ENCODE peak calls at places on chromosomes 6 and 20, in eight cellular contexts. One of them, this sample, is unnamed.

GRCh38 chr6:159758031-159759001 is 3.5 kb upstream of the ACAT2 start:
- DNase-seq in mesendoderm: peak
- DNase-seq in hepatocyte: peak
- DNase-seq in activated naive CD4-positive, alpha-beta T cell treated with anti-CD3 and anti-CD28 coated beads, Interleukin-2, amount 10 ng/mL, durations not matched to agents 7 days and 5 days: no peak
- DNase-seq in NCI-H1694: no peak
- DNase-seq in fibroblast of mammary gland: peak
- DNase-seq in ovary: no peak
- DNase-seq in HT1080: peak
- DNase-seq in this sample: no peak

GRCh38 chr6:26205625-26206574 is 118.7 kb downstream of the HFE start:
- DNase-seq in hepatocyte: no peak
- DNase-seq in activated naive CD4-positive, alpha-beta T cell treated with anti-CD3 and anti-CD28 coated beads, Interleukin-2, amount 10 ng/mL, durations not matched to agents 7 days and 5 days: peak
- DNase-seq in NCI-H1694: no peak
- DNase-seq in HT1080: peak
- DNase-seq in fibroblast of mammary gland: peak
- DNase-seq in mesendoderm: peak
- DNase-seq in ovary: no peak
- DNase-seq in this sample: peak

GRCh38 chr6:113630365-113630737 is 226.8 kb upstream of the MARCKS start:
- DNase-seq in hepatocyte: no peak
- DNase-seq in ovary: no peak
- DNase-seq in HT1080: no peak
- DNase-seq in mesendoderm: no peak
- DNase-seq in fibroblast of mammary gland: peak
- DNase-seq in activated naive CD4-positive, alpha-beta T cell treated with anti-CD3 and anti-CD28 coated beads, Interleukin-2, amount 10 ng/mL, durations not matched to agents 7 days and 5 days: no peak
- DNase-seq in NCI-H1694: no peak
- DNase-seq in this sample: no peak

GRCh38 chr20:56515657-56516381 is 8.7 kb upstream of the FAM209A start:
- DNase-seq in ovary: no peak
- DNase-seq in fibroblast of mammary gland: peak
- DNase-seq in HT1080: no peak
- DNase-seq in hepatocyte: no peak
- DNase-seq in mesendoderm: no peak
- DNase-seq in NCI-H1694: no peak
- DNase-seq in activated naive CD4-positive, alpha-beta T cell treated with anti-CD3 and anti-CD28 coated beads, Interleukin-2, amount 10 ng/mL, durations not matched to agents 7 days and 5 days: no peak
- DNase-seq in this sample: no peak

GRCh38 chr20:50219520-50220086 is 29.0 kb downstream of the CEBPB start:
- DNase-seq in mesendoderm: no peak
- DNase-seq in ovary: no peak
- DNase-seq in NCI-H1694: no peak
- DNase-seq in hepatocyte: no peak
- DNase-seq in fibroblast of mammary gland: no peak
- DNase-seq in activated naive CD4-positive, alpha-beta T cell treated with anti-CD3 and anti-CD28 coated beads, Interleukin-2, amount 10 ng/mL, durations not matched to agents 7 days and 5 days: no peak
- DNase-seq in HT1080: no peak
- DNase-seq in this sample: no peak

GRCh38 chr6:166032366-166033171 is 135.1 kb downstream of the TBXT start:
- DNase-seq in NCI-H1694: no peak
- DNase-seq in mesendoderm: peak
- DNase-seq in ovary: no peak
- DNase-seq in fibroblast of mammary gland: peak
- DNase-seq in HT1080: peak
- DNase-seq in hepatocyte: peak
- DNase-seq in activated naive CD4-positive, alpha-beta T cell treated with anti-CD3 and anti-CD28 coated beads, Interleukin-2, amount 10 ng/mL, durations not matched to agents 7 days and 5 days: no peak
- DNase-seq in this sample: no peak

GRCh38 chr20:13723015-13723414 is 61.7 kb downstream of the ESF1 start:
- DNase-seq in fibroblast of mammary gland: peak
- DNase-seq in activated naive CD4-positive, alpha-beta T cell treated with anti-CD3 and anti-CD28 coated beads, Interleukin-2, amount 10 ng/mL, durations not matched to agents 7 days and 5 days: no peak
- DNase-seq in NCI-H1694: no peak
- DNase-seq in HT1080: no peak
- DNase-seq in mesendoderm: no peak
- DNase-seq in hepatocyte: no peak
- DNase-seq in ovary: no peak
- DNase-seq in this sample: no peak

GRCh38 chr20:53866787-53867740 is 203.3 kb downstream of the BCAS1 start:
- DNase-seq in NCI-H1694: no peak
- DNase-seq in mesendoderm: peak
- DNase-seq in HT1080: no peak
- DNase-seq in hepatocyte: no peak
- DNase-seq in ovary: no peak
- DNase-seq in fibroblast of mammary gland: no peak
- DNase-seq in activated naive CD4-positive, alpha-beta T cell treated with anti-CD3 and anti-CD28 coated beads, Interleukin-2, amount 10 ng/mL, durations not matched to agents 7 days and 5 days: no peak
- DNase-seq in this sample: no peak

GRCh38 chr6:52390361-52390727 is 28.4 kb downstream of the PAQR8 start:
- DNase-seq in fibroblast of mammary gland: peak
- DNase-seq in hepatocyte: peak
- DNase-seq in activated naive CD4-positive, alpha-beta T cell treated with anti-CD3 and anti-CD28 coated beads, Interleukin-2, amount 10 ng/mL, durations not matched to agents 7 days and 5 days: peak
- DNase-seq in HT1080: peak
- DNase-seq in ovary: no peak
- DNase-seq in NCI-H1694: no peak
- DNase-seq in mesendoderm: no peak
- DNase-seq in this sample: peak

GRCh38 chr6:53829698-53830221 is 35.0 kb downstream of the LRRC1 start:
- DNase-seq in NCI-H1694: no peak
- DNase-seq in activated naive CD4-positive, alpha-beta T cell treated with anti-CD3 and anti-CD28 coated beads, Interleukin-2, amount 10 ng/mL, durations not matched to agents 7 days and 5 days: no peak
- DNase-seq in HT1080: no peak
- DNase-seq in fibroblast of mammary gland: no peak
- DNase-seq in mesendoderm: peak
- DNase-seq in hepatocyte: peak
- DNase-seq in ovary: no peak
- DNase-seq in this sample: no peak

GRCh38 chr6:104956663-104957294 is at the start of gene LIN28B:
- DNase-seq in mesendoderm: peak
- DNase-seq in fibroblast of mammary gland: no peak
- DNase-seq in NCI-H1694: no peak
- DNase-seq in hepatocyte: no peak
- DNase-seq in ovary: no peak
- DNase-seq in HT1080: peak
- DNase-seq in activated naive CD4-positive, alpha-beta T cell treated with anti-CD3 and anti-CD28 coated beads, Interleukin-2, amount 10 ng/mL, durations not matched to agents 7 days and 5 days: no peak
- DNase-seq in this sample: no peak

GRCh38 chr6:43302126-43302525 is 4.1 kb downstream of the SLC22A7 start:
- DNase-seq in fibroblast of mammary gland: no peak
- DNase-seq in mesendoderm: no peak
- DNase-seq in NCI-H1694: no peak
- DNase-seq in ovary: no peak
- DNase-seq in hepatocyte: no peak
- DNase-seq in activated naive CD4-positive, alpha-beta T cell treated with anti-CD3 and anti-CD28 coated beads, Interleukin-2, amount 10 ng/mL, durations not matched to agents 7 days and 5 days: no peak
- DNase-seq in HT1080: no peak
- DNase-seq in this sample: no peak

GRCh38 chr6:151916680-151917164 is 109.2 kb downstream of the ESR1 start:
- DNase-seq in HT1080: peak
- DNase-seq in fibroblast of mammary gland: peak
- DNase-seq in ovary: no peak
- DNase-seq in activated naive CD4-positive, alpha-beta T cell treated with anti-CD3 and anti-CD28 coated beads, Interleukin-2, amount 10 ng/mL, durations not matched to agents 7 days and 5 days: no peak
- DNase-seq in mesendoderm: no peak
- DNase-seq in hepatocyte: no peak
- DNase-seq in NCI-H1694: no peak
- DNase-seq in this sample: no peak

GRCh38 chr6:149150999-149151398 is 166.5 kb upstream of the TAB2 start:
- DNase-seq in mesendoderm: no peak
- DNase-seq in NCI-H1694: no peak
- DNase-seq in fibroblast of mammary gland: no peak
- DNase-seq in activated naive CD4-positive, alpha-beta T cell treated with anti-CD3 and anti-CD28 coated beads, Interleukin-2, amount 10 ng/mL, durations not matched to agents 7 days and 5 days: no peak
- DNase-seq in hepatocyte: no peak
- DNase-seq in HT1080: no peak
- DNase-seq in ovary: no peak
- DNase-seq in this sample: peak

GRCh38 chr6:25024821-25025220 is 89.1 kb upstream of the RIPOR2 start:
- DNase-seq in ovary: no peak
- DNase-seq in NCI-H1694: no peak
- DNase-seq in HT1080: no peak
- DNase-seq in fibroblast of mammary gland: no peak
- DNase-seq in activated naive CD4-positive, alpha-beta T cell treated with anti-CD3 and anti-CD28 coated beads, Interleukin-2, amount 10 ng/mL, durations not matched to agents 7 days and 5 days: no peak
- DNase-seq in hepatocyte: no peak
- DNase-seq in mesendoderm: no peak
- DNase-seq in this sample: no peak

GRCh38 chr6:22913612-22914011 is 344.2 kb downstream of the HDGFL1 start:
- DNase-seq in fibroblast of mammary gland: no peak
- DNase-seq in activated naive CD4-positive, alpha-beta T cell treated with anti-CD3 and anti-CD28 coated beads, Interleukin-2, amount 10 ng/mL, durations not matched to agents 7 days and 5 days: no peak
- DNase-seq in NCI-H1694: no peak
- DNase-seq in ovary: no peak
- DNase-seq in mesendoderm: no peak
- DNase-seq in HT1080: no peak
- DNase-seq in hepatocyte: no peak
- DNase-seq in this sample: no peak

GRCh38 chr6:167093922-167094432 is 28.9 kb upstream of the CCR6 start:
- DNase-seq in hepatocyte: no peak
- DNase-seq in ovary: no peak
- DNase-seq in fibroblast of mammary gland: no peak
- DNase-seq in HT1080: no peak
- DNase-seq in activated naive CD4-positive, alpha-beta T cell treated with anti-CD3 and anti-CD28 coated beads, Interleukin-2, amount 10 ng/mL, durations not matched to agents 7 days and 5 days: peak
- DNase-seq in NCI-H1694: no peak
- DNase-seq in mesendoderm: no peak
- DNase-seq in this sample: peak

GRCh38 chr6:157116420-157116819 is 206.9 kb downstream of the TMEM242 start:
- DNase-seq in activated naive CD4-positive, alpha-beta T cell treated with anti-CD3 and anti-CD28 coated beads, Interleukin-2, amount 10 ng/mL, durations not matched to agents 7 days and 5 days: no peak
- DNase-seq in NCI-H1694: no peak
- DNase-seq in fibroblast of mammary gland: no peak
- DNase-seq in ovary: no peak
- DNase-seq in mesendoderm: peak
- DNase-seq in hepatocyte: no peak
- DNase-seq in HT1080: no peak
- DNase-seq in this sample: no peak

GRCh38 chr6:32517654-32518445 is 12.2 kb downstream of the HLA-DRB5 start:
- DNase-seq in mesendoderm: no peak
- DNase-seq in NCI-H1694: no peak
- DNase-seq in HT1080: no peak
- DNase-seq in hepatocyte: no peak
- DNase-seq in activated naive CD4-positive, alpha-beta T cell treated with anti-CD3 and anti-CD28 coated beads, Interleukin-2, amount 10 ng/mL, durations not matched to agents 7 days and 5 days: no peak
- DNase-seq in fibroblast of mammary gland: no peak
- DNase-seq in ovary: no peak
- DNase-seq in this sample: no peak

GRCh38 chr20:15889073-15889923 is 684.0 kb downstream of the KIF16B start:
- DNase-seq in NCI-H1694: peak
- DNase-seq in mesendoderm: peak
- DNase-seq in HT1080: no peak
- DNase-seq in activated naive CD4-positive, alpha-beta T cell treated with anti-CD3 and anti-CD28 coated beads, Interleukin-2, amount 10 ng/mL, durations not matched to agents 7 days and 5 days: no peak
- DNase-seq in ovary: no peak
- DNase-seq in hepatocyte: peak
- DNase-seq in fibroblast of mammary gland: no peak
- DNase-seq in this sample: no peak

GRCh38 chr6:117441824-117442264 is 16.1 kb upstream of the ROS1 start:
- DNase-seq in fibroblast of mammary gland: peak
- DNase-seq in hepatocyte: no peak
- DNase-seq in mesendoderm: no peak
- DNase-seq in activated naive CD4-positive, alpha-beta T cell treated with anti-CD3 and anti-CD28 coated beads, Interleukin-2, amount 10 ng/mL, durations not matched to agents 7 days and 5 days: no peak
- DNase-seq in NCI-H1694: no peak
- DNase-seq in HT1080: peak
- DNase-seq in ovary: no peak
- DNase-seq in this sample: no peak

GRCh38 chr20:62860924-62861691 is 514 bp downstream of the TCFL5 start:
- DNase-seq in ovary: peak
- DNase-seq in mesendoderm: no peak
- DNase-seq in fibroblast of mammary gland: no peak
- DNase-seq in NCI-H1694: no peak
- DNase-seq in activated naive CD4-positive, alpha-beta T cell treated with anti-CD3 and anti-CD28 coated beads, Interleukin-2, amount 10 ng/mL, durations not matched to agents 7 days and 5 days: peak
- DNase-seq in hepatocyte: peak
- DNase-seq in HT1080: no peak
- DNase-seq in this sample: peak

GRCh38 chr20:16801919-16802651 is 53.9 kb downstream of the OTOR start:
- DNase-seq in ovary: peak
- DNase-seq in hepatocyte: peak
- DNase-seq in fibroblast of mammary gland: peak
- DNase-seq in HT1080: peak
- DNase-seq in activated naive CD4-positive, alpha-beta T cell treated with anti-CD3 and anti-CD28 coated beads, Interleukin-2, amount 10 ng/mL, durations not matched to agents 7 days and 5 days: peak
- DNase-seq in mesendoderm: peak
- DNase-seq in NCI-H1694: peak
- DNase-seq in this sample: peak